ENCODE peak calls at places on chromosome 13, in nine cellular contexts. U is PC-9; Z is Peyer's patch; Q is psoas muscle; V is thoracic aorta; N is fibroblast of lung; R is CD8-positive, alpha-beta memory T cell; S is heart left ventricle; K is mesendoderm. M is an unnamed sample. For H3K27me3, the result is how much of the 10 kb centered on the place peaks cover.

GRCh38 chr13:107203146-107203847 is 635.4 kb upstream of the ARGLU1 start:
- DNase-seq in U (no peak), Z (no peak), Q (no peak), V (no peak), N (peak), R (no peak), S (peak), K (peak), M (peak)

GRCh38 chr13:43908156-43909126 is 28.7 kb downstream of the LACC1 start:
- DNase-seq in U (peak), Z (no peak), Q (no peak), V (no peak), N (peak), R (peak), S (no peak), K (peak), M (peak)

GRCh38 chr13:79662882-79663281 is 181.9 kb downstream of the NDFIP2 start:
- DNase-seq in U (no peak), Z (no peak), Q (no peak), V (no peak), N (peak), R (no peak), S (no peak), K (peak), M (no peak)

GRCh38 chr13:98033277-98034247 is 80.1 kb downstream of the IPO5 start:
- DNase-seq in U (peak), Z (no peak), Q (no peak), V (no peak), N (peak), R (no peak), S (no peak), K (peak), M (peak)

GRCh38 chr13:75785130-75785529 is 149.0 kb downstream of the LMO7 start:
- DNase-seq in U (no peak), Z (no peak), Q (no peak), V (no peak), N (peak), R (no peak), S (no peak), K (no peak), M (no peak)

GRCh38 chr13:111508164-111508870 is 187.9 kb downstream of the TEX29 start:
- DNase-seq in U (no peak), Z (peak), Q (no peak), V (no peak), N (no peak), R (no peak), S (no peak), K (no peak), M (no peak)

GRCh38 chr13:83547043-83547442 is 335.2 kb downstream of the SLITRK1 start:
- DNase-seq in U (no peak), Z (no peak), Q (no peak), V (no peak), N (no peak), R (no peak), S (no peak), K (no peak), M (no peak)

GRCh38 chr13:85277753-85278152 is 521.5 kb downstream of the SLITRK6 start:
- DNase-seq in U (no peak), Z (no peak), Q (no peak), V (no peak), N (no peak), R (no peak), S (no peak), K (peak), M (peak)

GRCh38 chr13:45542878-45543277 is 72.7 kb downstream of the ERICH6B start:
- DNase-seq in U (no peak), Z (no peak), Q (no peak), V (no peak), N (no peak), R (no peak), S (no peak), K (no peak), M (no peak)

GRCh38 chr13:36862722-36863121 is 43.7 kb downstream of the RFXAP start:
- DNase-seq in U (no peak), Z (no peak), Q (no peak), V (no peak), N (no peak), R (no peak), S (no peak), K (no peak), M (no peak)

GRCh38 chr13:50616101-50616500 is 227.4 kb downstream of the DLEU7 start:
- DNase-seq in U (no peak), Z (no peak), Q (no peak), V (no peak), N (peak), R (no peak), S (no peak), K (no peak), M (no peak)

GRCh38 chr13:28528388-28528787 is 33.5 kb upstream of the FLT1 start:
- DNase-seq in U (no peak), Z (no peak), Q (no peak), V (no peak), N (no peak), R (no peak), S (no peak), K (no peak), M (no peak)
- H3K27me3 ChIP-seq in U (half or more), Z (under half), Q (under half), V (under half), N (under half), R (under half), S (under half), K (under half), M (under half)

DNA sequence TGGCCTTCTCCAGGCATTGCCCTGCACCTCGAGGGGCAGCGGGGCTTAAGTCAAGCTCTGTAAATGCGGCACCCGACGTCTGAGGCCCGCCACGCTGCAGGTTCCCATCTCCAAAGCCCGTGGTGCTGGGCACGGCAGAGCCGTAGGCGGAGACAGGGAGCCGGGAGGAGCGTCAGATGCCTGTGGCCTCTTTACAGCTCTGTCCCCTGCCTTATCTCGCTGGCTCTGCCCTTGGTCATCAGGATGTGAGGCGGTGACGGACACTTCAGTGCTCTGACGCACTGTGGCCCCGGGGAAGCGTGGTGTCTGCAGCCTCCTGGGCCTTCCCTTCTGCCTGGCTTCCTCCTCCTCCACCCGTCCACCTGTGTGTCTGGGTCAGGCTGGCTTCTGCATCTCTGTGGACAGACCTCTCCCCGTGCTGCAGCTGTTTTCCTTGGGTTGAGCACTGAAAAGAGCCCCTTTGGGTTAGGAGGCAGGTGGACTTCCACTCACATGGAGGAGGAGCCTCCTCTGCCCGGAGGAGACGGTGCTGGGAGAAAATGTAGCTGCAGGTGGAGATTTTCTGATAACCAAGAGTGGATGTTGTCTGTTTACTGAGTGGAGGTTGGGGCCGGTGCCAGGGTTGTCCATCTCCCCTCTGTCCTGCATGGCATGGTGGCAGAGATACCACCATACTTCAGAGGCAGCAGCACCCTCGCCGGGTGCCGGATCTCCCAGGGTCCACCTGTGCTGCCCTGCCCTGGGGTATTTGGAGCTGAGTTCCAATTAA is 14.6 kb downstream of the MCF2L start:
- DNase-seq in U (peak), Z (peak), Q (no peak), V (no peak), N (no peak), R (no peak), S (no peak), K (no peak), M (no peak)
- H3K27me3 ChIP-seq in U (under half), Z (under half), Q (under half), V (under half), N (under half), R (under half), S (under half), K (under half), M (under half)

GRCh38 chr13:52845766-52846566 is 2.5 kb downstream of the PCDH8 start:
- DNase-seq in U (no peak), Z (peak), Q (peak), V (no peak), N (peak), R (no peak), S (no peak), K (peak), M (peak)
- H3K27me3 ChIP-seq in U (under half), Z (under half), Q (half or more), V (under half), N (under half), R (under half), S (half or more), K (under half), M (half or more)

DNA sequence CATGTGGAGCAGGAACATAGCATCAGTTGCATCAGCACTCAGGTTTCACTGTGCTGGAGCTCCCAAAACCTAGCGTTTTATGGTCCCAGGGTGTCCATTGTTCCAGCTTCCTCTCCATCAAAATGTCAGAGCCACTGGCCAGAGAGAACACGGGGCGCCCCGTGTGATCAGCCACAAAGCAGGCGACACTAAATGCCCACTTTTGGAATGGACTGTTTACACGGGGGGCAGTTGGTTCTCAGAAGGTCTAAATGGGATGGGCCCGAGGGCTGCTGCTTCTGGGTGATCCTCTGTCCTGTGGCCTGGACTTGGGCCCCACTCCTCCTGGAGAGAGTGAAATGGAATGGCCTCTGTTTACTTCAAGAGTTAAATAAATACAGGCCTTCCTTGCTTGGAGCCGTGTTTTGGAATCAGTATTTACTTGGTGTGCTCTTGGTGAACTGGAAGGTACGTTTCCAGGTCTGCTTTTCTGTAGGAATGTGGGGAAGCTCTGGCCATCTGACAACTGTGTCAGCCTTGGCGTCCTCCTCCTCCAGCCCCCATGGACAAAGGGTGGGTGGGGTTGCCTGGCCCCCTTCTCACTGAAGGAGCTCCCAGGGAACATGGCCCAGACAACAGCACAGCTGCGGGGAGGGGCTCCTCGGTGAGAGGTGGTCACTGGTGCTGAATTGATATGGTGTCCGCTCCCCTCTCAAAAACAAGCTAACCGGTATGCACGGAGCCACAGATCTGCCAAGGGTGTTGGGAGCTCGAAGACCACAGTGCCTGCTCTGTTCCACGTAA is 16.1 kb upstream of the MCF2L start:
- DNase-seq in U (no peak), Z (peak), Q (no peak), V (no peak), N (no peak), R (no peak), S (no peak), K (no peak), M (no peak)
- H3K27me3 ChIP-seq in U (under half), Z (under half), Q (under half), V (under half), N (under half), R (under half), S (under half), K (under half), M (under half)